ENCODE peak calls at places on chromosome 12, in eight cellular contexts. I is lower lobe of right lung, Q is left lung, V is Panc1, S is HCT116, B is RWPE1, Z is ovary, U is Karpas-422. M is an unnamed sample.

GRCh38 chr12:3661028-3661427 is 91.9 kb downstream of the CRACR2A start:
- DNase-seq in I (no peak), Z (no peak), Q (no peak), V (no peak), S (peak), B (peak), U (no peak), M (no peak)

GRCh38 chr12:1559729-1560128 is 34.7 kb downstream of the FBXL14 start:
- DNase-seq in S (no peak), I (no peak), Q (no peak), U (no peak), Z (no peak), V (no peak), B (no peak), M (no peak)

GRCh38 chr12:41680155-41680554 is 464.5 kb downstream of the GXYLT1 start:
- DNase-seq in Z (no peak), U (peak), I (no peak), B (no peak), Q (no peak), V (no peak), S (no peak), M (no peak)

GRCh38 chr12:52036587-52037171 is 14.6 kb upstream of the NR4A1 start:
- DNase-seq in V (no peak), S (no peak), Z (peak), U (peak), Q (peak), B (peak), I (peak), M (peak)

GRCh38 chr12:65524666-65525065 is 246.2 kb downstream of the MSRB3 start:
- DNase-seq in Q (no peak), Z (no peak), V (no peak), I (no peak), U (no peak), S (no peak), B (no peak), M (no peak)

GRCh38 chr12:116346751-116347150 is 69.3 kb upstream of the MED13L start:
- DNase-seq in B (peak), Q (no peak), U (no peak), Z (peak), I (no peak), S (no peak), V (no peak), M (no peak)

GRCh38 chr12:75364918-75365317 is 26.0 kb upstream of the GLIPR1L2 start:
- DNase-seq in Z (no peak), S (no peak), Q (no peak), I (no peak), V (no peak), U (no peak), B (no peak), M (no peak)

GRCh38 chr12:124742111-124742510 is 121.6 kb downstream of the SCARB1 start:
- DNase-seq in S (no peak), V (no peak), U (no peak), B (no peak), Q (no peak), I (no peak), Z (no peak), M (no peak)

GRCh38 chr12:7161811-7162210 is 27.7 kb upstream of the PEX5 start:
- DNase-seq in Q (no peak), U (no peak), S (no peak), Z (no peak), B (no peak), I (no peak), V (no peak), M (no peak)

GRCh38 chr12:56684745-56685369 is 3.2 kb downstream of the PTGES3 start:
- DNase-seq in S (no peak), Q (peak), U (no peak), B (no peak), I (no peak), V (no peak), Z (no peak), M (no peak)

GRCh38 chr12:113854385-113855136 is 111.6 kb downstream of the RBM19 start:
- DNase-seq in I (no peak), U (no peak), S (no peak), B (no peak), Z (no peak), Q (no peak), V (no peak), M (no peak)

GRCh38 chr12:19298837-19299605 is 140.3 kb upstream of the AEBP2 start:
- DNase-seq in V (no peak), Q (no peak), I (no peak), B (peak), U (no peak), Z (no peak), S (no peak), M (no peak)

GRCh38 chr12:110794623-110795280 is 52.0 kb upstream of the CCDC63 start:
- DNase-seq in Z (no peak), I (no peak), B (no peak), Q (no peak), V (no peak), S (no peak), U (peak), M (no peak)

GRCh38 chr12:52327830-52328500 is 6.8 kb upstream of the KRT83 start:
- DNase-seq in Z (no peak), B (no peak), U (no peak), Q (no peak), V (no peak), I (no peak), S (no peak), M (no peak)

GRCh38 chr12:131372706-131373195 is 338.1 kb upstream of the SFSWAP start:
- DNase-seq in S (no peak), V (no peak), Q (no peak), B (no peak), I (no peak), Z (no peak), U (no peak), M (no peak)

GRCh38 chr12:119169150-119169549 is 9.6 kb upstream of the HSPB8 start:
- DNase-seq in S (no peak), I (no peak), Q (no peak), V (no peak), B (no peak), U (no peak), Z (no peak), M (no peak)

GRCh38 chr12:32894566-32894965 is 2.0 kb downstream of the PKP2 start:
- DNase-seq in S (no peak), Z (no peak), V (no peak), Q (no peak), B (no peak), U (no peak), I (no peak), M (no peak)

GRCh38 chr12:12624479-12625120 is 12.9 kb downstream of the CREBL2 start:
- DNase-seq in B (no peak), Q (no peak), Z (no peak), I (no peak), S (no peak), V (no peak), U (no peak), M (no peak)

GRCh38 chr12:109047081-109047805 is 5.1 kb upstream of the USP30 start:
- DNase-seq in S (no peak), B (no peak), V (no peak), I (no peak), Q (no peak), Z (no peak), U (no peak), M (no peak)

GRCh38 chr12:66352197-66352596 is 49.9 kb downstream of the HELB start:
- DNase-seq in V (no peak), S (peak), U (peak), Q (no peak), Z (no peak), B (no peak), I (no peak), M (peak)

GRCh38 chr12:22190-22529 is 44.4 kb upstream of the IQSEC3 start:
- DNase-seq in I (no peak), V (no peak), U (peak), Q (no peak), S (no peak), Z (no peak), B (no peak), M (no peak)

GRCh38 chr12:88245905-88246304 is 103.8 kb downstream of the TMTC3 start:
- DNase-seq in V (no peak), S (no peak), Z (no peak), I (no peak), Q (no peak), U (no peak), B (no peak), M (no peak)

GRCh38 chr12:50132505-50133135 is 20.6 kb downstream of the COX14 start:
- DNase-seq in S (no peak), U (peak), Q (no peak), V (no peak), I (no peak), B (no peak), Z (no peak), M (no peak)

GRCh38 chr12:59646636-59647035 is 50.8 kb downstream of the SLC16A7 start:
- DNase-seq in Z (no peak), U (no peak), Q (no peak), B (no peak), I (no peak), S (no peak), V (no peak), M (no peak)

GRCh38 chr12:128606040-128606439 is 217.7 kb downstream of the SLC15A4 start:
- DNase-seq in U (no peak), B (no peak), Q (no peak), Z (no peak), V (no peak), I (no peak), S (no peak), M (no peak)

GRCh38 chr12:116037941-116038837 is 239.3 kb downstream of the MED13L start:
- DNase-seq in U (no peak), S (no peak), Z (no peak), V (no peak), B (no peak), Q (no peak), I (no peak), M (no peak)

GRCh38 chr12:19010087-19010486 is 119.4 kb upstream of the PLEKHA5 start:
- DNase-seq in S (no peak), V (no peak), Q (no peak), I (no peak), U (no peak), B (no peak), Z (no peak), M (no peak)

GRCh38 chr12:100539209-100539608 is 34.3 kb upstream of the GAS2L3 start:
- DNase-seq in V (no peak), S (no peak), I (no peak), B (peak), U (peak), Z (no peak), Q (no peak), M (no peak)

GRCh38 chr12:20264608-20265114 is 103.7 kb upstream of the PDE3A start:
- DNase-seq in Z (no peak), V (no peak), Q (no peak), U (no peak), I (no peak), B (no peak), S (no peak), M (no peak)

GRCh38 chr12:95547522-95548055 is 3.7 kb downstream of the USP44 start:
- DNase-seq in Z (peak), I (no peak), Q (no peak), V (no peak), U (no peak), S (no peak), B (no peak), M (no peak)

GRCh38 chr12:21324551-21324950 is 10.2 kb downstream of the SLCO1A2 start:
- DNase-seq in Z (no peak), Q (no peak), S (no peak), V (no peak), U (no peak), B (no peak), I (no peak), M (no peak)

GRCh38 chr12:112878488-112878887 is 28.3 kb upstream of the OAS1 start:
- DNase-seq in U (no peak), S (no peak), Q (no peak), Z (no peak), B (no peak), V (no peak), I (no peak), M (no peak)

GRCh38 chr12:33180921-33181320 is 258.7 kb downstream of the SYT10 start:
- DNase-seq in Q (no peak), I (no peak), V (no peak), U (no peak), Z (no peak), B (peak), S (no peak), M (no peak)

GRCh38 chr12:14768823-14769405 is 34.4 kb downstream of the WBP11 start:
- DNase-seq in U (peak), B (no peak), V (no peak), S (no peak), Q (peak), I (no peak), Z (peak), M (no peak)

GRCh38 chr12:105053116-105053572 is 31.1 kb downstream of the ALDH1L2 start:
- DNase-seq in V (peak), S (peak), Q (peak), B (peak), Z (peak), I (peak), U (peak), M (peak)

GRCh38 chr12:65816086-65816485 is 8.2 kb upstream of the HMGA2 start:
- DNase-seq in B (no peak), I (no peak), S (no peak), Q (no peak), U (no peak), V (no peak), Z (no peak), M (no peak)

GRCh38 chr12:75699728-75700496 is 188.5 kb upstream of the KRR1 start:
- DNase-seq in Z (no peak), V (no peak), I (no peak), Q (no peak), S (no peak), B (no peak), U (no peak), M (no peak)

GRCh38 chr12:50241178-50241577 is 42.1 kb downstream of the LIMA1 start:
- DNase-seq in Q (no peak), Z (no peak), B (no peak), S (no peak), I (no peak), V (no peak), U (no peak), M (no peak)

GRCh38 chr12:64304571-64304970 is 82.5 kb upstream of the KICS2 start:
- DNase-seq in B (no peak), I (no peak), S (no peak), U (no peak), Q (no peak), Z (no peak), V (no peak), M (no peak)

GRCh38 chr12:93402333-93403311 is 24.9 kb downstream of the NUDT4 start:
- DNase-seq in Z (no peak), Q (no peak), U (no peak), S (no peak), I (no peak), V (no peak), B (no peak), M (no peak)
- H3K27ac ChIP-seq in Z (no peak), Q (no peak), U (no peak), S (no peak), I (no peak), V (no peak), B (no peak), M (no peak)

DNA sequence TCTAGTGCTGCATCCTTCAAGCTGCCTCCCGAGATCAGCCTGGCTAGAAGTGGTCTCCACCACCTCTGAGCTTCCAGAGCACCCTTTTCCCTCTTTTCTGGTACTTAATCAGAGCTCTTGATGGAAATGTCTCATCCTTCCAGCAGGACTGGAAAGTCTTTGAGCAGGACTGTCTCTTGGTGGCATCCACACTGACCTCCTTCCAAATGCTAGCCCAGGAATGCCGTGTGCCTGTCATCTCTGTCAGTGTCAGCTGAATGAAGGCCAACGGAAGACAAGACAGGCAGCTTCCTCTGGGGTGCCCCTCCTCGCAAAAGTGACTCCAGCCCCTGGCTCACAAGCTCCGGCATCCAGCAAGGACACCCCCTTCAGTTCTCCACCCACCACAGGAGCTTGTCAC is 171.3 kb upstream of the FKBP4 start:
- DNase-seq in Q (no peak), V (no peak), U (no peak), S (no peak), I (no peak), Z (no peak), B (no peak), M (no peak)
- H3K27ac ChIP-seq in Q (no peak), V (no peak), U (no peak), S (no peak), I (no peak), Z (no peak), B (no peak), M (no peak)

DNA sequence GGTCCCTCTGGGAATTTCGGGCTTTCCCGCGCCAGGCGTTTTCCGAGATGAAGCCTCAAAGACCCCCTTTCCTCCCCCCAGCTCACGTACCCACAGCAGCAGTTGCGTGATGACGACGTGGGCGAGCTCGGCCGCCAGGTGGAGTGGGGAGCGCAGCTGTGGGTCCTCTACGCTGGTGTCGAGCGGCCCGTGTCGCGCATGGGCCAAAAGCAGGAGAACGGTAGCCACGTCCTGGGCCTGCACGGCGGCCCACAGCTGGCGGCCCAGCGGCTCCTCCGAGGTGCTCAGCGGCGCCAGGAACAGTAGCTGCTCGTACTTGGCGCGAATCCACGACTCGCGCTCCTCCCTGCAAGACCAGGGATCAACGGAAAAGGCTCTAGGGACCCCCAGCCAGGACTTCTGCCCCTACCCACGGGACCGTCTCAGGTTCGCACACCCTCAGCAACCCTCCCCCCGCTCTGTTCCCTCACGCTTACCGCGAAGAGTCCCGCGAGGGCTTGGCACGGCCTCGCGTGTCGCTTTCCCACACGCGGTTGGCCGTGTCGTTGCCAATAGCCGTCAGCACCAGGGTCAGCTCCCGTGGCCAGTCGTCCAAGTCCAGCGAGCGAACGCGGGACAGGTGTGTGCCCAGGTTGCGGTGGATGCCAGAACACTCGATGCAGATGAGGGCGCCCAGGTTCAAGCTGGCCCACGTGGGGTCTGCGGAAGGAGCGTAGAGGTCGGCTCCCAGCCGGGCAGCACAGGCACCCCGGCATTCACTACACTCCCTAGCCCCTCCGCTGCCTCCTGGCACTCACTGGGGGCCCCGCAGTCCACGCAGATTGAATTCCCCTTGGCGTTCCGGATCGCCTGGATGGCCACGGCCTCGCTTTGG is 11.4 kb downstream of the AGAP2 start:
- DNase-seq in Z (peak), U (no peak), S (no peak), Q (no peak), B (no peak), V (no peak), I (peak), M (no peak)
- H3K27ac ChIP-seq in Z (no peak), U (no peak), S (peak), Q (peak), B (peak), V (peak), I (peak), M (no peak)

DNA sequence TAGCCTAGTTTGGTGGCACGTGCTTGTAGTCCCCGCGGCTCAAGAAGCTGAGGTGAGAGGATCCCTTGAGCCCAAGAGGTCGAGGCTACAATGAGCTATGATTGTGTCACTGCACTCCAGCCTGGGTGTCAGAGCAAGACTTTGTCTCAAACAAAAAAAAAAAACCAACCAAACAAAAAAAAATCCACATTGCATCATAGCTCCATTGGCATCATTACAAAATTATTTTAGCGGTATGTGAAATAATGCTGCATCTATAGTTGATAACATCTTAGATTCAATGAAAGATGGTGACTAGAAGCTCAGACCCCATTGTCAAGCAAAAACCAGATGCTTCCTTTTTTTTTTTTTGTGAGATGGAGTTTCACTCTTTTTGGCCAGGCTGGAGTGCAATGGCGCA is 14.8 kb upstream of the PTHLH start:
- DNase-seq in I (no peak), Z (no peak), V (no peak), S (no peak), U (no peak), B (no peak), Q (no peak), M (no peak)
- H3K27ac ChIP-seq in I (no peak), Z (no peak), V (no peak), S (no peak), U (no peak), B (no peak), Q (no peak), M (no peak)

DNA sequence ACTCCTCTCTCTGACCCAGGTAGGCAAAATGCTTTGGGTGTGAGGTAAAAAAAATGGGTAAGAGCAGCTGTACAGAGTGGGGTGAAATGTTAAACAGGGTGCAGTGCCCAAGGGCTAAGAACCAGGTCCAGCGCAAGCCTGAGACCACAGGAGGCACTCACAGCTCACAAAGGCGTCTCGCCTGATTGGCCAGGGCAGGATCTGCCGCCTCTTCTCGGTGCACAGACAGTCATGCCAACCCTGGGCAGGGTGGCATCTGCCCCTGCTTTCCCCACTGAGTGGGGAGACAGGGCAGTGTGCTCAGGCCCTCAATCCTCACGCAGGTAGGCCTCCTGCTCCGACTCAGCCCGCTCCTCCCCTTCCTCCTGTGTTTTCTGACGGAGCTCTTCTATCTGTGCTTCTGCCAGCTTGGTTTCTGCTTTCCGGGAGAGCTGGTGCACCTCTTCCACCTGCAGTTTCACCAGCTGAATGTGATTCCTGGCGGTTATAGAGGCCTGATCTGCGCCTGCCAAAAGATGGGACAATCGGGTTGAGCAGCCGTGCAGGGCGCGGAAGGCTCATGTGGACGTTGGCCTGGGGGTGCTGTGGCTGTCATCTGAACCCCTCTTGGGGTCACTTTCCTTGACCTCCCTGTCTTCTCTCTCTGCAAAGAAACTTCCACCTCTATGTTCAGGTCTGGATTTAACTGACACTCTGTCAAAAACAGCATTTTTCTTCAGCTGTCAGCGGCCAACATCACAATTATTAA is 4.7 kb downstream of the B3GNT4 start:
- DNase-seq in I (no peak), Z (no peak), B (no peak), U (no peak), S (no peak), Q (no peak), V (no peak), M (no peak)
- H3K27ac ChIP-seq in I (no peak), Z (no peak), B (peak), U (no peak), S (no peak), Q (no peak), V (no peak), M (no peak)

GRCh38 chr12:94148841-94149780 is 734 bp downstream of the PLXNC1 start:
- DNase-seq in V (no peak), Q (peak), B (no peak), Z (peak), I (peak), S (no peak), U (peak), M (no peak)

GRCh38 chr12:94146166-94146565 is 2.2 kb upstream of the PLXNC1 start:
- DNase-seq in V (no peak), S (no peak), Z (no peak), I (no peak), U (no peak), B (no peak), Q (no peak), M (no peak)

GRCh38 chr12:94145231-94145979 is 3.0 kb upstream of the PLXNC1 start:
- DNase-seq in Q (no peak), Z (no peak), U (peak), I (no peak), V (no peak), S (peak), B (no peak), M (no peak)

GRCh38 chr12:94147991-94148840 is at the start of gene PLXNC1:
- DNase-seq in I (peak), Z (peak), S (no peak), Q (peak), V (no peak), B (peak), U (peak), M (no peak)

GRCh38 chr12:94147377-94147990 is 893 bp upstream of the PLXNC1 start:
- DNase-seq in Q (no peak), S (no peak), B (no peak), I (no peak), U (peak), V (no peak), Z (no peak), M (no peak)
- H3K27ac ChIP-seq in Q (peak), S (no peak), B (no peak), I (peak), U (no peak), V (no peak), Z (peak), M (no peak)

M was measured in substantia nigra.